ENCODE peak calls at places on chromosome 7, in seven cellular contexts. One of them, this sample, is unnamed.

GRCh38 chr7:16114633-16115032 is 306.7 kb downstream of the CRPPA start:
- DNase-seq in tibial nerve: no peak
- DNase-seq in transverse colon: no peak
- DNase-seq in A549: no peak
- DNase-seq in upper lobe of left lung: no peak
- DNase-seq in HepG2: no peak
- DNase-seq in H1: no peak
- DNase-seq in this sample: no peak

GRCh38 chr7:80257751-80258150 is 123.1 kb downstream of the GNAI1 start:
- DNase-seq in tibial nerve: no peak
- DNase-seq in transverse colon: no peak
- DNase-seq in A549: no peak
- DNase-seq in upper lobe of left lung: no peak
- DNase-seq in HepG2: no peak
- DNase-seq in H1: no peak
- DNase-seq in this sample: no peak

GRCh38 chr7:15932318-15932717 is 245.8 kb upstream of the MEOX2 start:
- DNase-seq in tibial nerve: no peak
- DNase-seq in transverse colon: no peak
- DNase-seq in A549: no peak
- DNase-seq in upper lobe of left lung: no peak
- DNase-seq in HepG2: no peak
- DNase-seq in H1: no peak
- DNase-seq in this sample: no peak

GRCh38 chr7:122893486-122893885 is 7.2 kb upstream of the CADPS2 start:
- DNase-seq in tibial nerve: no peak
- DNase-seq in transverse colon: no peak
- DNase-seq in A549: no peak
- DNase-seq in upper lobe of left lung: no peak
- DNase-seq in HepG2: no peak
- DNase-seq in H1: no peak
- DNase-seq in this sample: no peak

GRCh38 chr7:94301024-94301588 is 93.6 kb upstream of the COL1A2 start:
- DNase-seq in tibial nerve: peak; percentile 44
- DNase-seq in transverse colon: peak; percentile 52
- DNase-seq in A549: peak; percentile 93
- DNase-seq in upper lobe of left lung: no peak
- DNase-seq in HepG2: peak; percentile 79
- DNase-seq in H1: peak; percentile 57
- DNase-seq in this sample: peak; percentile 91

GRCh38 chr7:152674860-152675760 is 831 bp downstream of the XRCC2 start:
- DNase-seq in tibial nerve: no peak
- DNase-seq in transverse colon: no peak
- DNase-seq in A549: peak; percentile 53
- DNase-seq in upper lobe of left lung: no peak
- DNase-seq in HepG2: peak; percentile 47
- DNase-seq in H1: no peak
- DNase-seq in this sample: no peak

GRCh38 chr7:25856056-25856780 is 295.8 kb upstream of the NFE2L3 start:
- DNase-seq in tibial nerve: no peak
- DNase-seq in transverse colon: peak; percentile 35
- DNase-seq in A549: no peak
- DNase-seq in upper lobe of left lung: no peak
- DNase-seq in HepG2: no peak
- DNase-seq in H1: no peak
- DNase-seq in this sample: no peak

GRCh38 chr7:44969049-44969700 is 9.6 kb downstream of the MYO1G start:
- DNase-seq in tibial nerve: no peak
- DNase-seq in transverse colon: peak; percentile 1
- DNase-seq in A549: no peak
- DNase-seq in upper lobe of left lung: no peak
- DNase-seq in HepG2: no peak
- DNase-seq in H1: no peak
- DNase-seq in this sample: peak; percentile 44

GRCh38 chr7:77395543-77395942 is 20.6 kb downstream of the GSAP start:
- DNase-seq in tibial nerve: no peak
- DNase-seq in transverse colon: no peak
- DNase-seq in A549: no peak
- DNase-seq in upper lobe of left lung: no peak
- DNase-seq in HepG2: no peak
- DNase-seq in H1: no peak
- DNase-seq in this sample: no peak

GRCh38 chr7:132511387-132511786 is 64.9 kb downstream of the PLXNA4 start:
- DNase-seq in tibial nerve: no peak
- DNase-seq in transverse colon: no peak
- DNase-seq in A549: no peak
- DNase-seq in upper lobe of left lung: no peak
- DNase-seq in HepG2: no peak
- DNase-seq in H1: no peak
- DNase-seq in this sample: no peak

GRCh38 chr7:134985894-134986362 is 380 bp upstream of the AGBL3 start:
- DNase-seq in tibial nerve: no peak
- DNase-seq in transverse colon: no peak
- DNase-seq in A549: no peak
- DNase-seq in upper lobe of left lung: no peak
- DNase-seq in HepG2: no peak
- DNase-seq in H1: no peak
- DNase-seq in this sample: no peak
- TF ChIP-seq EP300 in tibial nerve: no peak
- TF ChIP-seq EP300 in transverse colon: no peak
- TF ChIP-seq EP300 in A549: no peak
- TF ChIP-seq EP300 in upper lobe of left lung: no peak
- TF ChIP-seq EP300 in HepG2: no peak
- TF ChIP-seq EP300 in H1: no peak
- TF ChIP-seq EP300 in this sample: no peak

GRCh38 chr7:42677751-42678231 is 234.1 kb downstream of the C7orf25 start:
- DNase-seq in tibial nerve: no peak
- DNase-seq in transverse colon: no peak
- DNase-seq in A549: no peak
- DNase-seq in upper lobe of left lung: no peak
- DNase-seq in HepG2: no peak
- DNase-seq in H1: no peak
- DNase-seq in this sample: peak; percentile 85

GRCh38 chr7:42673951-42674350 is 237.9 kb downstream of the C7orf25 start:
- DNase-seq in tibial nerve: no peak
- DNase-seq in transverse colon: no peak
- DNase-seq in A549: no peak
- DNase-seq in upper lobe of left lung: no peak
- DNase-seq in HepG2: no peak
- DNase-seq in H1: no peak
- DNase-seq in this sample: no peak

GRCh38 chr7:42672339-42672990 is 239.4 kb downstream of the C7orf25 start:
- DNase-seq in tibial nerve: no peak
- DNase-seq in transverse colon: no peak
- DNase-seq in A549: no peak
- DNase-seq in upper lobe of left lung: no peak
- DNase-seq in HepG2: no peak
- DNase-seq in H1: no peak
- DNase-seq in this sample: no peak

DNA sequence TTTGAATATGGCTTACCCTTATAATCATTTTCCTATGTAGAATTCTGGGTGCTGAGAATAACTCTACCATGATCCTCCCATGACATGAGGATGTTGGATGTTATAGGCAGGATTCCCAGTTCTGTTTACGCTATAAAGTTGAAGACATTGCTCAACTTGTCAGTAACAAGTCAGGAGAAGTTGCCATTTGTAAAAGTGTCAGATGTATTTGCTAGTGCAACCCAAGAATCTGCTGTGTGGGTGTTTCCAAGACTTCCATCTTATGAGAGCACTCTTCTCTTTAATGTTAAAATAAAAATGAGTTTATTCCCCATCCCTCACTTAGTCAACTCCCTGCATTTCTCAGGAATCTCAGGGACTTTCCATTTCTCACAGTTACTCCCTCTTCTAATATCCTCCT is 233.6 kb downstream of the C7orf25 start:
- DNase-seq in tibial nerve: no peak
- DNase-seq in transverse colon: no peak
- DNase-seq in A549: no peak
- DNase-seq in upper lobe of left lung: no peak
- DNase-seq in HepG2: no peak
- DNase-seq in H1: no peak
- DNase-seq in this sample: no peak
- TF ChIP-seq POLR2A in tibial nerve: no peak
- TF ChIP-seq POLR2A in transverse colon: no peak
- TF ChIP-seq POLR2A in A549: no peak
- TF ChIP-seq POLR2A in upper lobe of left lung: no peak
- TF ChIP-seq POLR2A in HepG2: no peak
- TF ChIP-seq POLR2A in H1: no peak
- TF ChIP-seq POLR2A in this sample: no peak

DNA sequence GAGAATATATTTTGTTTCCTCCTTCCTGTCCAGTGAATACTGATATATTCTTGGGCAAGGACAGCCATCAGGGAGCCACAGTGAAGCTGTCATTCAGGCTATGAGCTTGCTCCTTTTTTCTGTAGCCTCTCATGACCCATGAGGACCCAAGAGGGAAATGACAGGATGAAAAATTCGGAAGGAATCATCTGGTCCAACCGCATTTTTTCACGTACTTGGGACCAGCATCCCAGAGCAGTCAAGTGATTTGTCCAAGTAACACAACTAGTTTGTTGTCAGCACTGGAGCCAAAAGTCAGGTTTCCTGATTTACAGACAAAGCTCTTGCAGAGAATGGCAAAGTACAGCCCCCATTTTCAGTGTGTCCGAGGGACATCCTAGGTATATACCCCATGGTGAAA is 47.2 kb upstream of the AGBL3 start:
- DNase-seq in tibial nerve: no peak
- DNase-seq in transverse colon: no peak
- DNase-seq in A549: no peak
- DNase-seq in upper lobe of left lung: no peak
- DNase-seq in HepG2: no peak
- DNase-seq in H1: no peak
- DNase-seq in this sample: no peak
- H3K4me1 ChIP-seq in tibial nerve: peaks cover 15% of the 10 kb centered on the region
- H3K4me1 ChIP-seq in transverse colon: no peaks in the 10 kb centered on the region
- H3K4me1 ChIP-seq in A549: peaks cover 41% of the 10 kb centered on the region
- H3K4me1 ChIP-seq in upper lobe of left lung: no peaks in the 10 kb centered on the region
- H3K4me1 ChIP-seq in HepG2: peaks cover 37% of the 10 kb centered on the region
- H3K4me1 ChIP-seq in H1: no peaks in the 10 kb centered on the region
- H3K4me1 ChIP-seq in this sample: peaks cover 11% of the 10 kb centered on the region

DNA sequence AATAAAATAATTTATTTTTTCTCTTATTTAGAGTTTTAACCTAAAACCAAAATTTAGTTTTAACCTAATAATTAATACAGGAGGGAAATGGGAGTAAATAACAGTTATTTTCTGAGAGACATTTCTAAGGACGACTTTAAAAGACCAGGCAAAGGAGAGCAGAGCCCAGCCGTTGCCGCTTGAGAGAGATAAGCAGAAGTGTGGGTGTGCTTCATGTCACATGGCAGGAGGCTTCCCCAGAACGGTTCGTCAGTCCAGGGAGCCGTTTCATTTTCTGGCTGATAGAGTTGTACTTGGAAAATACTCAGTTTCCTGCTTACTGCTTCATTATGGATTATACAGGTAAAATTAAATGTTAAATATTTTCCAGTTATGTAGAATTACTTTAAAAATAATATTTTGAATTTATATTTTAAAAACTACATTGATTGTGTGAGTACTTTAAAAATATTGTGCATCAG is 61.4 kb downstream of the ST7 start:
- DNase-seq in tibial nerve: peak; percentile 26
- DNase-seq in transverse colon: peak; percentile 28
- DNase-seq in A549: peak; percentile 21
- DNase-seq in upper lobe of left lung: no peak
- DNase-seq in HepG2: no peak
- DNase-seq in H1: no peak
- DNase-seq in this sample: peak; percentile 77
- TF ChIP-seq EP300 in tibial nerve: peak; percentile 23
- TF ChIP-seq EP300 in transverse colon: no peak
- TF ChIP-seq EP300 in A549: no peak
- TF ChIP-seq EP300 in upper lobe of left lung: no peak
- TF ChIP-seq EP300 in HepG2: no peak
- TF ChIP-seq EP300 in H1: no peak
- TF ChIP-seq EP300 in this sample: no peak

GRCh38 chr7:30135551-30136271 is 925 bp downstream of the MTURN start:
- DNase-seq in tibial nerve: peak; percentile 66
- DNase-seq in transverse colon: peak; percentile 63
- DNase-seq in A549: peak; percentile 65
- DNase-seq in upper lobe of left lung: peak; percentile 92
- DNase-seq in HepG2: peak; percentile 30
- DNase-seq in H1: peak; percentile 72
- DNase-seq in this sample: peak; percentile 81

GRCh38 chr7:30135271-30135550 is 425 bp downstream of the MTURN start:
- DNase-seq in tibial nerve: no peak
- DNase-seq in transverse colon: no peak
- DNase-seq in A549: no peak
- DNase-seq in upper lobe of left lung: no peak
- DNase-seq in HepG2: no peak
- DNase-seq in H1: no peak
- DNase-seq in this sample: no peak

GRCh38 chr7:30134011-30134410 is 775 bp upstream of the MTURN start:
- DNase-seq in tibial nerve: no peak
- DNase-seq in transverse colon: no peak
- DNase-seq in A549: no peak
- DNase-seq in upper lobe of left lung: no peak
- DNase-seq in HepG2: no peak
- DNase-seq in H1: no peak
- DNase-seq in this sample: no peak

GRCh38 chr7:30136339-30136738 is 1.6 kb downstream of the MTURN start:
- DNase-seq in tibial nerve: no peak
- DNase-seq in transverse colon: no peak
- DNase-seq in A549: no peak
- DNase-seq in upper lobe of left lung: peak; percentile 88
- DNase-seq in HepG2: no peak
- DNase-seq in H1: peak; percentile 52
- DNase-seq in this sample: no peak

DNA sequence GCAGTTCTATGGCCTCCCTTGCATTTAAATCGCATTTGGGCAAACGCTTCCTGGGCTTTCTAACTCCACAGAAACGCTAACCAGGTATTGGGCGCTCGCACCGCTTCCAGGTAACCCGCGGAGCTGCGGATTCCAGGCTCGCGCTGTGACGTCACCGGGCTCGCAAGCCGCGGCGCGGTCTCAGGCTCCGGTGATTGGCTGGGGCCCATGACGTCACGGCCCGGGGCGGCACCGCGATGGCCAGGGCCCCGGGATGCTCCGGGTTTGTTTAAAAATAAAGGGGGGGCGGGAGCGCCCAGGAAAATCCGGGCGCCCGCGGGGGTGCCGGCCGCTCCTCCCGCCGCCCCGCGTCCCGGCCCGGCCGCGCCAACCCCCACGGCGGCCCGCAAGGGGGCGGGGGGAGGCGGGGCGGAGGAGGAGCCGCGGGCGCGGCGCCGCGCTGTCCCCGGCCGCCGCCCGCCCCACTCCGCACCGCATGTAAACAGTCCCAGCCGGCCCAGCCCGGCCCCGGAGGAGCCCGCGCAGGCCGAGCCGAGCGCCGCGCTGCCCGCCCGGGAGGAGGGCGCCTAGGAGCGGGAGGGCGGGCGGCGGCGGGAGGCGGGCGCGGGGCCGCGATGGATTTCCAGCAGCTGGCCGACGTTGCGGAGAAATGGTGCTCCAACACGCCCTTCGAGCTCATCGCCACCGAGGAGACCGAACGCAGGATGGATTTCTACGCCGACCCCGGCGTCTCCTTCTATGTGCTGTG is at the start of gene MTURN:
- DNase-seq in tibial nerve: peak; percentile 76
- DNase-seq in transverse colon: peak; percentile 92
- DNase-seq in A549: peak; percentile 98
- DNase-seq in upper lobe of left lung: peak; percentile 99
- DNase-seq in HepG2: peak; percentile 54
- DNase-seq in H1: peak; percentile 96
- DNase-seq in this sample: peak; percentile 95
- TF ChIP-seq POLR2A in tibial nerve: peak; percentile 71
- TF ChIP-seq POLR2A in transverse colon: no peak
- TF ChIP-seq POLR2A in A549: no peak
- TF ChIP-seq POLR2A in upper lobe of left lung: no peak
- TF ChIP-seq POLR2A in HepG2: no peak
- TF ChIP-seq POLR2A in H1: no peak
- TF ChIP-seq POLR2A in this sample: no peak

This sample was measured in sigmoid colon.